ENCODE peak calls at places on chromosomes 7 and 10, in six cellular contexts. J is GM12865; L is tibial artery; W is hypothalamus; E is stimulated activated CD4-positive, alpha-beta T cell treated with anti-CD3 and anti-CD28 coated beads, TNF-alpha, amount 100 ng/mL, for 24 hours; F is activated T-cell treated with anti-CD3 and anti-CD28 coated beads for 24 hours. M is an unnamed sample.

GRCh38 chr10:123445336-123445735 is 220.8 kb upstream of the GPR26 start:
- DNase-seq in J (peak), L (no peak), W (no peak), E (no peak), F (no peak), M (no peak)

GRCh38 chr7:93935112-93935511 is 13.6 kb downstream of the GNG11 start:
- DNase-seq in J (no peak), L (no peak), W (no peak), E (no peak), F (no peak), M (no peak)

GRCh38 chr7:70134029-70134445 is 535.8 kb downstream of the AUTS2 start:
- DNase-seq in J (no peak), L (no peak), W (no peak), E (no peak), F (no peak), M (no peak)

GRCh38 chr7:16801111-16801542 is 3.7 kb downstream of the AGR2 start:
- DNase-seq in J (peak), L (no peak), W (no peak), E (no peak), F (no peak), M (no peak)

GRCh38 chr7:156969972-156970420 is 20.5 kb downstream of the NOM1 start:
- DNase-seq in J (no peak), L (no peak), W (no peak), E (no peak), F (no peak), M (no peak)

GRCh38 chr10:119821172-119821571 is 51.5 kb downstream of the MCMBP start:
- DNase-seq in J (no peak), L (no peak), W (no peak), E (no peak), F (no peak), M (no peak)

GRCh38 chr7:148390381-148390780 is 200.2 kb upstream of the C7orf33 start:
- DNase-seq in J (no peak), L (no peak), W (no peak), E (no peak), F (no peak), M (no peak)

GRCh38 chr10:68732651-68733050 is 11.6 kb downstream of the CCAR1 start:
- DNase-seq in J (no peak), L (no peak), W (no peak), E (no peak), F (no peak), M (no peak)

GRCh38 chr7:94244760-94245159 is 149.9 kb upstream of the COL1A2 start:
- DNase-seq in J (no peak), L (no peak), W (no peak), E (no peak), F (no peak), M (no peak)

GRCh38 chr10:112991888-112992491 is 41.9 kb downstream of the TCF7L2 start:
- DNase-seq in J (no peak), L (no peak), W (peak), E (no peak), F (no peak), M (no peak)

GRCh38 chr7:44824894-44825526 is 22.9 kb downstream of the H2AZ2 start:
- DNase-seq in J (no peak), L (no peak), W (no peak), E (no peak), F (no peak), M (no peak)

GRCh38 chr7:98831641-98832221 is 38.1 kb downstream of the TMEM130 start:
- DNase-seq in J (peak), L (no peak), W (no peak), E (no peak), F (peak), M (peak)

GRCh38 chr7:130127404-130128395 is 57.4 kb downstream of the KLHDC10 start:
- DNase-seq in J (no peak), L (no peak), W (no peak), E (no peak), F (no peak), M (no peak)

GRCh38 chr7:49768254-49768653 is 5.2 kb upstream of the VWC2 start:
- DNase-seq in J (no peak), L (no peak), W (no peak), E (no peak), F (no peak), M (no peak)

GRCh38 chr7:100874300-100874576 is 665 bp upstream of the SRRT start:
- DNase-seq in J (no peak), L (peak), W (no peak), E (no peak), F (no peak), M (no peak)

GRCh38 chr7:98287486-98287959 is 6.0 kb downstream of the BRI3 start:
- DNase-seq in J (no peak), L (no peak), W (no peak), E (no peak), F (no peak), M (no peak)

GRCh38 chr10:17475661-17476060 is 21.3 kb upstream of the ST8SIA6 start:
- DNase-seq in J (no peak), L (no peak), W (no peak), E (no peak), F (no peak), M (no peak)

GRCh38 chr7:22860337-22860736 is 37.7 kb upstream of the TOMM7 start:
- DNase-seq in J (peak), L (no peak), W (no peak), E (no peak), F (no peak), M (no peak)

GRCh38 chr7:80885774-80886173 is 33.1 kb downstream of the SEMA3C start:
- DNase-seq in J (no peak), L (no peak), W (no peak), E (no peak), F (no peak), M (no peak)

GRCh38 chr10:3658766-3659165 is 126.2 kb downstream of the KLF6 start:
- DNase-seq in J (no peak), L (no peak), W (no peak), E (no peak), F (no peak), M (no peak)

GRCh38 chr7:155440018-155440410 is 17.9 kb upstream of the EN2 start:
- DNase-seq in J (no peak), L (no peak), W (no peak), E (no peak), F (no peak), M (no peak)

GRCh38 chr7:139734395-139734794 is 43.4 kb downstream of the HIPK2 start:
- DNase-seq in J (no peak), L (peak), W (no peak), E (no peak), F (no peak), M (no peak)

GRCh38 chr10:91603931-91604331 is 28.9 kb downstream of the PPP1R3C start:
- DNase-seq in J (no peak), L (no peak), W (no peak), E (no peak), F (no peak), M (no peak)

GRCh38 chr10:15200626-15201025 is 32.1 kb upstream of the NMT2 start:
- DNase-seq in J (no peak), L (no peak), W (no peak), E (no peak), F (no peak), M (no peak)

GRCh38 chr10:6299743-6300105 is 97.0 kb downstream of the PFKFB3 start:
- DNase-seq in J (no peak), L (no peak), W (no peak), E (no peak), F (no peak), M (no peak)